ENCODE peak calls at places on chromosome 20, in five cellular contexts. D, O, H, I and C are unnamed samples.
A peak's percentile ranks its signal among the peaks of the same experiment; 100 is the strongest.

GRCh38 chr20:42444799-42445198 is 744.9 kb downstream of the PTPRT start:
- DNase-seq in D (no peak), O (no peak), H (no peak), I (no peak), C (no peak)

GRCh38 chr20:32231847-32232246 is 24.2 kb downstream of the POFUT1 start:
- DNase-seq in D (no peak), O (peak; percentile 65), H (peak; percentile 58), I (no peak), C (no peak)

GRCh38 chr20:23305098-23305497 is 45.5 kb upstream of the NXT1 start:
- DNase-seq in D (no peak), O (no peak), H (no peak), I (no peak), C (no peak)

GRCh38 chr20:36051318-36052116 is 83.1 kb downstream of the CNBD2 start:
- DNase-seq in D (no peak), O (no peak), H (no peak), I (no peak), C (no peak)

GRCh38 chr20:50919567-50919966 is 11.7 kb downstream of the ADNP start:
- DNase-seq in D (no peak), O (no peak), H (no peak), I (no peak), C (no peak)

GRCh38 chr20:35953411-35954199 is 697 bp downstream of the SCAND1 start:
- DNase-seq in D (no peak), O (peak; percentile 78), H (peak; percentile 77), I (no peak), C (peak; percentile 16)

GRCh38 chr20:52497731-52498130 is 306.2 kb upstream of the ZFP64 start:
- DNase-seq in D (no peak), O (no peak), H (no peak), I (no peak), C (no peak)

GRCh38 chr20:3168079-3168828 is 5.1 kb downstream of the LZTS3 start:
- DNase-seq in D (peak; percentile 51), O (no peak), H (no peak), I (no peak), C (no peak)

GRCh38 chr20:29876911-29877285 is 1380.6 kb upstream of the DEFB115 start:
- DNase-seq in D (no peak), O (no peak), H (no peak), I (no peak), C (no peak)

GRCh38 chr20:7849675-7850074 is 90.6 kb downstream of the HAO1 start:
- DNase-seq in D (no peak), O (no peak), H (no peak), I (no peak), C (no peak)

GRCh38 chr20:59580208-59580980 is 23.9 kb upstream of the PHACTR3 start:
- DNase-seq in D (no peak), O (no peak), H (no peak), I (no peak), C (no peak)

GRCh38 chr20:8434326-8434876 is 302.3 kb downstream of the PLCB1 start:
- DNase-seq in D (no peak), O (no peak), H (no peak), I (no peak), C (no peak)

GRCh38 chr20:1887321-1887720 is 7.9 kb upstream of the SIRPA start:
- DNase-seq in D (no peak), O (no peak), H (no peak), I (no peak), C (no peak)